ENCODE peak calls at places on chromosome 10, in seven cellular contexts. U is lower leg skin; M is progenitor cell of endocrine pancreas; D is GM18507; E is nephron progenitor cell; P is stimulated activated CD8-positive, alpha-beta memory T cell treated with anti-CD3 and anti-CD28 coated beads, Interleukin-4, amount 100 ng/mL, for 1 hour; I is tibial nerve. N is an unnamed sample.

GRCh38 chr10:22958338-22958737 is 30.5 kb downstream of the ARMC3 start:
- DNase-seq in U (no peak), M (no peak), D (no peak), E (no peak), P (no peak), I (no peak), N (no peak)

GRCh38 chr10:100972115-100972903 is 3.0 kb downstream of the SEMA4G start:
- DNase-seq in U (no peak), M (peak), D (no peak), E (no peak), P (no peak), I (no peak), N (no peak)

GRCh38 chr10:90587081-90587491 is 270.8 kb downstream of the HTR7 start:
- DNase-seq in U (no peak), M (no peak), D (no peak), E (no peak), P (no peak), I (no peak), N (no peak)

GRCh38 chr10:126372359-126372758 is 15.9 kb downstream of the ADAM12 start:
- DNase-seq in U (no peak), M (no peak), D (no peak), E (no peak), P (no peak), I (no peak), N (no peak)

GRCh38 chr10:129474642-129475041 is 7.6 kb downstream of the MGMT start:
- DNase-seq in U (no peak), M (no peak), D (no peak), E (no peak), P (no peak), I (no peak), N (no peak)

GRCh38 chr10:30434273-30435067 is 486 bp downstream of the MAP3K8 start:
- DNase-seq in U (peak), M (peak), D (no peak), E (peak), P (peak), I (peak), N (no peak)

GRCh38 chr10:110209399-110209925 is 2.1 kb downstream of the MXI1 start:
- DNase-seq in U (peak), M (peak), D (no peak), E (peak), P (no peak), I (peak), N (no peak)

GRCh38 chr10:50326757-50327701 is 75.7 kb upstream of the ASAH2 start:
- DNase-seq in U (no peak), M (no peak), D (no peak), E (no peak), P (no peak), I (no peak), N (no peak)

GRCh38 chr10:11018830-11019692 is 1.4 kb downstream of the CELF2 start:
- DNase-seq in U (no peak), M (no peak), D (no peak), E (no peak), P (no peak), I (no peak), N (no peak)

GRCh38 chr10:15149042-15149771 is 19.3 kb downstream of the NMT2 start:
- DNase-seq in U (peak), M (no peak), D (no peak), E (no peak), P (no peak), I (no peak), N (no peak)

GRCh38 chr10:72349438-72349837 is 5.3 kb downstream of the DNAJB12 start:
- DNase-seq in U (no peak), M (no peak), D (no peak), E (no peak), P (no peak), I (no peak), N (no peak)

GRCh38 chr10:5504146-5505072 is 5.0 kb upstream of the CALML5 start:
- DNase-seq in U (no peak), M (no peak), D (no peak), E (no peak), P (no peak), I (no peak), N (no peak)

GRCh38 chr10:68560201-68560915 is at the start of gene TET1:
- DNase-seq in U (peak), M (peak), D (peak), E (peak), P (no peak), I (peak), N (no peak)

GRCh38 chr10:88952647-88953111 is at the start of gene ACTA2:
- DNase-seq in U (no peak), M (no peak), D (no peak), E (peak), P (no peak), I (peak), N (no peak)